ENCODE peak calls at places on chromosome 18, in seven cellular contexts. A is astrocyte, B is endodermal cell, O is cardiac muscle cell, E is left ventricle myocardium inferior, T is fibroblast of lung, S is heart left ventricle. Y is an unnamed sample.

GRCh38 chr18:35490894-35491688 is 6.7 kb downstream of the INO80C start:
- DNase-seq in E (no peak), O (no peak), A (no peak), S (no peak), T (no peak), B (peak; percentile 79), Y (no peak)

GRCh38 chr18:58484989-58485962 is 143.6 kb downstream of the ALPK2 start:
- DNase-seq in S (no peak), B (peak; percentile 75), O (no peak), E (no peak), A (no peak), T (no peak), Y (no peak)

GRCh38 chr18:74333091-74333490 is 17.5 kb downstream of the C18orf63 start:
- DNase-seq in E (no peak), A (no peak), O (peak; percentile 44), S (no peak), B (no peak), T (no peak), Y (no peak)

GRCh38 chr18:46073474-46074331 is 1.6 kb upstream of the PSTPIP2 start:
- DNase-seq in B (peak; percentile 78), A (no peak), O (peak; percentile 76), S (no peak), E (no peak), T (peak; percentile 48), Y (no peak)

GRCh38 chr18:58297198-58297597 is 253.2 kb downstream of the NEDD4L start:
- DNase-seq in T (peak; percentile 78), O (peak; percentile 34), E (no peak), S (no peak), A (peak; percentile 74), B (no peak), Y (no peak)

GRCh38 chr18:61086657-61087056 is 246.6 kb upstream of the CDH20 start:
- DNase-seq in O (no peak), T (no peak), E (no peak), A (no peak), S (no peak), B (no peak), Y (no peak)

GRCh38 chr18:68177807-68178702 is 536.9 kb downstream of the TMX3 start:
- DNase-seq in A (peak; percentile 99), E (no peak), S (no peak), B (no peak), T (peak; percentile 99), O (peak; percentile 93), Y (no peak)

GRCh38 chr18:77108821-77109692 is 23.5 kb downstream of the MBP start:
- DNase-seq in T (no peak), A (no peak), O (no peak), B (no peak), E (no peak), S (no peak), Y (no peak)

GRCh38 chr18:46917808-46918600 is 602 bp downstream of the KATNAL2 start:
- DNase-seq in S (peak; percentile 45), T (peak; percentile 33), B (peak; percentile 81), A (peak; percentile 10), O (peak; percentile 32), E (peak; percentile 30), Y (no peak)

GRCh38 chr18:71322201-71322600 is 1033.4 kb downstream of the SOCS6 start:
- DNase-seq in T (no peak), O (no peak), E (no peak), S (no peak), B (no peak), A (no peak), Y (no peak)

GRCh38 chr18:73119574-73119973 is 251.8 kb upstream of the NETO1 start:
- DNase-seq in T (no peak), O (no peak), E (no peak), A (no peak), S (no peak), B (no peak), Y (no peak)

GRCh38 chr18:3995476-3996102 is 459.5 kb downstream of the DLGAP1 start:
- DNase-seq in A (peak; percentile 39), E (no peak), S (peak; percentile 30), O (peak; percentile 78), B (peak; percentile 78), T (peak; percentile 62), Y (peak; percentile 71)

GRCh38 chr18:23200751-23201150 is 65.5 kb downstream of the CABLES1 start:
- DNase-seq in E (no peak), B (no peak), T (no peak), S (no peak), O (no peak), A (no peak), Y (no peak)

GRCh38 chr18:73679941-73680700 is 467.5 kb downstream of the FBXO15 start:
- DNase-seq in A (peak; percentile 78), O (peak; percentile 24), E (no peak), S (no peak), T (peak; percentile 80), B (no peak), Y (no peak)

GRCh38 chr18:76805221-76805620 is 17.1 kb upstream of the ZNF236 start:
- DNase-seq in E (no peak), B (no peak), S (no peak), O (peak; percentile 32), T (peak; percentile 42), A (peak; percentile 34), Y (no peak)

GRCh38 chr18:32759768-32760167 is 13.1 kb downstream of the KLHL14 start:
- DNase-seq in E (no peak), T (no peak), A (no peak), S (no peak), B (no peak), O (no peak), Y (no peak)

GRCh38 chr18:21997207-21998143 is 171.9 kb upstream of the GATA6 start:
- DNase-seq in E (no peak), A (peak; percentile 34), S (no peak), T (peak; percentile 34), O (peak; percentile 74), B (peak; percentile 67), Y (no peak)

GRCh38 chr18:58953627-58954026 is 89.0 kb downstream of the ZNF532 start:
- DNase-seq in A (no peak), E (peak; percentile 51), B (no peak), T (no peak), O (peak; percentile 39), S (peak; percentile 83), Y (no peak)

GRCh38 chr18:28823506-28824182 is 646.7 kb upstream of the CDH2 start:
- DNase-seq in T (no peak), A (no peak), S (no peak), O (peak; percentile 24), E (no peak), B (no peak), Y (no peak)

GRCh38 chr18:39796413-39796812 is 2158.6 kb upstream of the PIK3C3 start:
- DNase-seq in T (no peak), B (no peak), S (no peak), O (no peak), A (no peak), E (no peak), Y (no peak)

DNA sequence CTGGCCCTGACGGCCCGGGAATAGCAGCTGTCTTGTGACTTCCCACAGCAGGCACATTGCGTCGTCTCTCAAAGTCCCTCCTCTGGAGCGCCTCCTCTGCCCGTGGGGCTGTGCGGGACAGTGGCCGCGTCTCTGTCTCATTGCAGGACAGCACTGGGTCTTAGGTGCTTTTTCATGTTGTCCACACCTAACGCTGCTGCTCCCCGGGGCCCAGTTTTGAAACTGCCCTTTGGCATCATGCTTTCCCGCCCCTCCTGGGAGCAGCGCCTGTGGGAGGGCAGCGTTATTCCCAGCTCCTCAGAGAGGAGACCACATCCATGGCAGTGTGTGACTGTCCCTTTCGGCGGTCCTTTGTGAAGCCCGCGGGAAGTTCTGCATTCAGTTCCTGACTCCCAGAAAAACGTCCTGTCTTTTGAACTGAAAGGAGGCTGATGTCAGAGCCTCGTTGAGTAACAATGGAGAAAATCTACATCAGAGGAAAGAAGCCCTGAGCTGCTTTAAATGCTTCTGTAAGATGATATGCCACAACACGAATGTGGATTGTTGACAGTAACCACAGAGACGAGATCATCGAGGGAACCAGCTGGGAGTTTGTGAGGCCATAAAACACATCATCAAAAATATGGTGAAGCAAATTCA is 226.0 kb downstream of the FAM210A start:
- DNase-seq in S (peak; percentile 51), E (peak; percentile 59), T (peak; percentile 93), B (peak; percentile 83), A (peak; percentile 93), O (peak; percentile 60), Y (no peak)
- H3K4me3 ChIP-seq in S (peak overlapping the region; percentile 41), E (peak overlapping the region; percentile 56), T (no peak overlapping the region), B (no peak overlapping the region), A (peak overlapping the region; percentile 21), O (no peak overlapping the region), Y (peak overlapping the region; percentile 48)

DNA sequence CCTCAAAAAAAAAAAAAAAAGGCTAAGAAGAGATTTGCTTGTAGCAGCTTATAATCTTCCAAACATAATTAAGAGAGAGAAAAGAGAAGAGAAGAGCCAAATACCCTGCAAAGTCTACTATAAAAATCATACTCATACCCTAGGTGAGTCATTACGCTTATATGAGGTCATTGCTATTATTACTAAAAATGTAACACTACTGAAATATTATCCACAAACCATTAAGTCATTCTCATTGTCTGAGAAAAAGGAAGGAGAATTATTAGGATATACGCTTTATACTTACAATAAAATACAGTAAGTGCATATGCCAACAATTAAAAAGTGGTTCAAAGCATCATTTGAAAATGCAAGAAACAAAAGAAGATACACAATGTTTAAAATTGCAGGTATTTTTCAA is 66.5 kb downstream of the COLEC12 start:
- DNase-seq in T (peak; percentile 53), S (no peak), E (no peak), O (no peak), B (no peak), A (peak; percentile 37), Y (no peak)
- H3K4me1 ChIP-seq in T (no peaks in the 10 kb centered on the region), S (no peaks in the 10 kb centered on the region), E (peaks cover 11% of the 10 kb centered on the region), O (no peaks in the 10 kb centered on the region), B (no peaks in the 10 kb centered on the region), A (peaks cover 12% of the 10 kb centered on the region), Y (no peaks in the 10 kb centered on the region)

GRCh38 chr18:49023281-49023937 is 72.6 kb upstream of the SMAD7 start:
- DNase-seq in S (no peak), B (no peak), A (no peak), O (no peak), T (no peak), E (no peak), Y (peak; percentile 41)
- H3K4me3 ChIP-seq in S (no peak overlapping the region), B (no peak overlapping the region), A (no peak overlapping the region), O (no peak overlapping the region), T (no peak overlapping the region), E (no peak overlapping the region), Y (no peak overlapping the region)

DNA sequence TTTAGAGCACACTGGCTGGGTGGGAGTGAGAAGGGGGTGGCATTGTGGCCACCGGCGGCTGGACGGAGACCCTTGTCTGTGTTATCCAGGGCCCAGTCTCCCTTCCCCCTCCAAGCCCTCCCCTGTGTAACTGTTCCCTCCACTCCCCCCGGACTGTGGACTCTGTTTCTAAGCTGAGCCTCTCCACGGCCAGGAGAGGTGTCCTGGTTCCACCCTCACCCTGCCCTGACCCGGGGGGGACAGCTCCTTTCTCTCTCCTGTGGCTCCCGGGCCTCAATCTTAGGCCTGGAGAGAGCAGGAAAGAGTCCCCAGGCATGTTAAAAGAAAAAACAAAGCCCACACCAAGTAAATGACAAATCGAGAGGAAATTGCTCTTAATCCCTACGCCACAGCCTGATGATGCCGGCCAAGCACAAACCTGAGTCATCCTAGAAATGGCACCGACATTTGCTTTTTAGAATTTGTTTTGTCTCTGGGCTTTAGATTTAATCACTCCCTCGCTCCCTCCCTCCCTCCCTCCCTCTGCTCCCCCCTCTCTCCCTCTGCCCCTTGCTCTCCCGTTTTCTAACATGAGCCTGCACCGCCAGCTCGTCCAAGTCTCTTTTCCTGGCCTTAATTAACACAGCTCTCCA is 231.0 kb downstream of the CELF4 start:
- DNase-seq in O (peak; percentile 48), T (peak; percentile 78), A (peak; percentile 73), S (no peak), E (no peak), B (no peak), Y (no peak)
- H3K4me1 ChIP-seq in O (no peaks in the 10 kb centered on the region), T (no peaks in the 10 kb centered on the region), A (peaks cover 12% of the 10 kb centered on the region), S (no peaks in the 10 kb centered on the region), E (no peaks in the 10 kb centered on the region), B (no peaks in the 10 kb centered on the region), Y (no peaks in the 10 kb centered on the region)

GRCh38 chr18:5895300-5895885 is at the start of gene TMEM200C:
- DNase-seq in E (peak; percentile 18), T (peak; percentile 49), S (peak; percentile 30), A (peak; percentile 17), O (peak; percentile 8), B (peak; percentile 84), Y (no peak)
- H3K4me3 ChIP-seq in E (peak within 1 kb of the TSS; percentile 64), T (no peak within 1 kb of the TSS), S (peak within 1 kb of the TSS; percentile 66), A (peak within 1 kb of the TSS; percentile 60), O (peak within 1 kb of the TSS; percentile 75), B (peak within 1 kb of the TSS; percentile 87), Y (peak within 1 kb of the TSS; percentile 58)